ENCODE peak calls at places on chromosome 11, in eight cellular contexts. Q is Peyer's patch; Z is HS-27A; F is T-helper 1 cell; V is suprapubic skin; U is GM06990; X is stimulated activated CD4-positive, alpha-beta T cell treated with anti-CD3 and anti-CD28 coated beads, Interleukin-2, amount 100 ng/mL, for 24 hours; A is left colon. J is an unnamed sample.

GRCh38 chr11:86524603-86525352 is 147.6 kb downstream of the ME3 start:
- DNase-seq in A (no peak), X (no peak), V (no peak), Z (no peak), U (no peak), F (no peak), Q (no peak), J (no peak)

GRCh38 chr11:79100093-79100704 is 340.6 kb downstream of the TENM4 start:
- DNase-seq in U (no peak), Z (no peak), Q (no peak), A (no peak), V (no peak), X (peak), F (no peak), J (peak)

GRCh38 chr11:55634813-55635212 is at the start of gene OR4P4:
- DNase-seq in Q (no peak), X (no peak), U (no peak), V (no peak), A (no peak), F (no peak), Z (no peak), J (no peak)

GRCh38 chr11:76700177-76701100 is 29.9 kb upstream of the LRRC32 start:
- DNase-seq in Z (peak), A (no peak), X (no peak), F (no peak), Q (no peak), V (no peak), U (no peak), J (peak)

GRCh38 chr11:130020323-130020722 is 17.7 kb upstream of the PRDM10 start:
- DNase-seq in V (no peak), F (no peak), U (no peak), A (no peak), X (no peak), Q (no peak), Z (no peak), J (no peak)

GRCh38 chr11:32333335-32333991 is 101.9 kb downstream of the WT1 start:
- DNase-seq in Q (peak), V (peak), F (no peak), Z (no peak), A (peak), X (peak), U (no peak), J (no peak)

GRCh38 chr11:125072210-125072960 is 9.3 kb downstream of the SLC37A2 start:
- DNase-seq in F (no peak), U (peak), Q (peak), X (no peak), Z (no peak), A (peak), V (no peak), J (no peak)

GRCh38 chr11:120211522-120212258 is 858 bp downstream of the OAF start:
- DNase-seq in Q (no peak), X (no peak), F (no peak), U (no peak), Z (no peak), A (no peak), V (no peak), J (no peak)

GRCh38 chr11:6635082-6635932 is 16.1 kb upstream of the TPP1 start:
- DNase-seq in U (no peak), A (peak), V (no peak), Z (no peak), F (no peak), X (no peak), Q (no peak), J (peak)

GRCh38 chr11:125404136-125404810 is 91.8 kb downstream of the FEZ1 start:
- DNase-seq in V (no peak), U (no peak), X (no peak), Z (no peak), Q (no peak), A (no peak), F (no peak), J (no peak)

GRCh38 chr11:69321877-69322350 is 28.0 kb downstream of the MYEOV start:
- DNase-seq in F (no peak), V (no peak), Q (no peak), X (no peak), Z (peak), U (no peak), A (no peak), J (peak)

GRCh38 chr11:33064033-33064825 is 24.9 kb downstream of the TCP11L1 start:
- DNase-seq in Z (no peak), Q (no peak), A (no peak), V (no peak), F (no peak), X (no peak), U (peak), J (no peak)

GRCh38 chr11:811446-812245 is 1.9 kb downstream of the RPLP2 start:
- DNase-seq in A (no peak), F (no peak), Q (no peak), V (no peak), U (no peak), Z (no peak), X (no peak), J (no peak)

GRCh38 chr11:104033134-104033533 is 3.3 kb upstream of the DDI1 start:
- DNase-seq in Z (no peak), Q (no peak), F (no peak), U (no peak), A (no peak), V (no peak), X (no peak), J (peak)

GRCh38 chr11:22792497-22792896 is 37.1 kb downstream of the SVIP start:
- DNase-seq in U (no peak), X (no peak), V (no peak), Q (no peak), F (no peak), A (no peak), Z (no peak), J (peak)

GRCh38 chr11:75996523-75997272 is 181.7 kb downstream of the UVRAG start:
- DNase-seq in X (no peak), A (no peak), F (no peak), V (no peak), U (no peak), Q (no peak), Z (no peak), J (no peak)

GRCh38 chr11:74842967-74843366 is 94.3 kb downstream of the RNF169 start:
- DNase-seq in U (no peak), Z (no peak), Q (no peak), F (no peak), X (no peak), A (no peak), V (no peak), J (no peak)

GRCh38 chr11:4610258-4610935 is 2.4 kb upstream of the TRIM68 start:
- DNase-seq in A (no peak), X (no peak), F (no peak), Q (no peak), Z (no peak), U (no peak), V (no peak), J (no peak)

GRCh38 chr11:76265771-76266241 is 59.5 kb upstream of the WNT11 start:
- DNase-seq in F (no peak), V (no peak), U (no peak), Q (no peak), X (no peak), A (no peak), Z (no peak), J (no peak)

GRCh38 chr11:68312780-68313573 is 586 bp downstream of the LRP5 start:
- DNase-seq in X (peak), V (no peak), A (no peak), U (peak), F (no peak), Z (no peak), Q (no peak), J (no peak)

GRCh38 chr11:124602193-124602592 is 9.0 kb upstream of the PANX3 start:
- DNase-seq in Q (no peak), V (no peak), F (no peak), U (no peak), A (no peak), X (no peak), Z (no peak), J (peak)

GRCh38 chr11:66891849-66892660 is 35.2 kb downstream of the LRFN4 start:
- DNase-seq in F (no peak), A (peak), Z (peak), U (peak), V (no peak), Q (no peak), X (peak), J (peak)

GRCh38 chr11:114230031-114230430 is 66.2 kb upstream of the NNMT start:
- DNase-seq in X (no peak), A (no peak), F (no peak), V (no peak), U (no peak), Z (no peak), Q (no peak), J (no peak)

GRCh38 chr11:12497431-12497830 is 120.1 kb downstream of the PARVA start:
- DNase-seq in F (no peak), V (no peak), A (no peak), Z (no peak), U (no peak), X (no peak), Q (no peak), J (no peak)

GRCh38 chr11:39374963-39375698 is 2084.3 kb downstream of the LRRC4C start:
- DNase-seq in Z (no peak), U (no peak), X (no peak), F (no peak), V (no peak), Q (no peak), A (no peak), J (no peak)

GRCh38 chr11:127843483-127844396 is 743.6 kb downstream of the ETS1 start:
- DNase-seq in Q (peak), U (no peak), F (peak), X (peak), Z (no peak), A (peak), V (peak), J (peak)

GRCh38 chr11:116177521-116178220 is 595.1 kb downstream of the BUD13 start:
- DNase-seq in U (no peak), A (no peak), X (no peak), Q (no peak), Z (no peak), F (no peak), V (peak), J (no peak)

GRCh38 chr11:78450866-78451265 is 33.2 kb upstream of the GAB2 start:
- DNase-seq in Z (no peak), A (no peak), U (no peak), Q (no peak), F (no peak), X (no peak), V (no peak), J (no peak)

J was measured in HS-5.